ENCODE peak calls at places on chromosomes 13 and 19, in eight cellular contexts. S, Y, T, A, L, Q, V and E are unnamed samples.
A peak's percentile ranks its signal among the peaks of the same experiment; 100 is the strongest.

GRCh38 chr19:16714702-16715294 is 4.8 kb upstream of the NWD1 start:
- DNase-seq in A (no peak), V (peak; percentile 14), L (peak; percentile 24), T (no peak), S (peak; percentile 80), Q (peak; percentile 2), Y (peak; percentile 26), E (no peak)

GRCh38 chr19:19329199-19329598 is 8.6 kb downstream of the MAU2 start:
- DNase-seq in A (no peak), Y (no peak), V (no peak), T (no peak), L (no peak), S (no peak), Q (no peak), E (no peak)

GRCh38 chr13:101707659-101708058 is 255.2 kb downstream of the ITGBL1 start:
- DNase-seq in S (no peak), A (no peak), Q (no peak), L (no peak), Y (no peak), T (no peak), V (no peak), E (no peak)

GRCh38 chr13:108227651-108228272 is 9.6 kb downstream of the ABHD13 start:
- DNase-seq in T (no peak), A (no peak), V (no peak), Y (no peak), S (no peak), L (no peak), Q (no peak), E (no peak)

GRCh38 chr19:48999481-49000325 is 6.0 kb downstream of the RUVBL2 start:
- DNase-seq in V (no peak), S (peak; percentile 73), T (peak; percentile 67), Q (peak; percentile 46), L (no peak), A (peak; percentile 57), Y (no peak), E (no peak)

GRCh38 chr13:26988059-26988769 is 183.4 kb downstream of the USP12 start:
- DNase-seq in L (no peak), T (no peak), S (no peak), Y (no peak), V (no peak), A (no peak), Q (no peak), E (no peak)

GRCh38 chr13:70424428-70424827 is 316.2 kb upstream of the KLHL1 start:
- DNase-seq in L (no peak), Q (no peak), V (no peak), T (no peak), S (no peak), A (no peak), Y (no peak), E (no peak)

GRCh38 chr13:113628291-113629270 is 29.4 kb downstream of the ATP4B start:
- DNase-seq in S (no peak), Y (no peak), A (no peak), L (no peak), Q (no peak), V (no peak), T (no peak), E (no peak)

GRCh38 chr13:98443329-98443728 is 133.6 kb downstream of the STK24 start:
- DNase-seq in S (no peak), Q (no peak), Y (no peak), L (no peak), V (no peak), A (no peak), T (peak; percentile 71), E (no peak)

GRCh38 chr19:35995655-35995993 is 636 bp downstream of the SDHAF1 start:
- DNase-seq in V (no peak), T (peak; percentile 68), Y (no peak), L (no peak), Q (no peak), S (peak; percentile 55), A (no peak), E (no peak)

GRCh38 chr19:14028901-14029300 is 953 bp downstream of the RLN3 start:
- DNase-seq in Y (no peak), L (no peak), V (no peak), Q (no peak), A (no peak), T (no peak), S (no peak), E (no peak)

GRCh38 chr13:40813662-40814454 is 24.4 kb downstream of the SLC25A15 start:
- DNase-seq in Y (no peak), S (peak; percentile 56), Q (no peak), L (no peak), A (no peak), T (no peak), V (no peak), E (no peak)